ENCODE peak calls at places on chromosomes 2 and 18, in five cellular contexts. G, Z, X, N and H are unnamed samples.

GRCh38 chr2:67840460-67841068 is 222.2 kb downstream of the C1D start:
- DNase-seq in Z (peak; percentile 65), X (peak; percentile 59), N (peak; percentile 74), G (peak; percentile 90), H (no peak)

GRCh38 chr2:102514061-102514785 is 41.2 kb downstream of the SLC9A4 start:
- DNase-seq in X (peak; percentile 66), N (peak; percentile 85), Z (peak; percentile 89), G (peak; percentile 96), H (peak; percentile 80)

GRCh38 chr2:96656540-96656939 is 14.0 kb downstream of the FER1L5 start:
- DNase-seq in Z (no peak), G (no peak), X (no peak), N (no peak), H (no peak)

GRCh38 chr2:39488450-39488849 is 51.4 kb upstream of the MAP4K3 start:
- DNase-seq in Z (no peak), X (no peak), N (peak; percentile 89), G (peak; percentile 98), H (no peak)

GRCh38 chr2:36965196-36965595 is 1.1 kb downstream of the STRN start:
- DNase-seq in Z (no peak), X (no peak), G (peak; percentile 33), N (no peak), H (no peak)

GRCh38 chr18:499351-500229 is 911 bp downstream of the COLEC12 start:
- DNase-seq in G (peak; percentile 69), N (peak; percentile 96), Z (no peak), X (no peak), H (no peak)

GRCh38 chr2:144524190-144524957 is 4.5 kb upstream of the ZEB2 start:
- DNase-seq in G (no peak), X (no peak), N (no peak), Z (no peak), H (no peak)

GRCh38 chr2:239189711-239190131 is 211.1 kb downstream of the HDAC4 start:
- DNase-seq in G (no peak), Z (no peak), X (no peak), N (no peak), H (no peak)

GRCh38 chr2:27051902-27052645 is 606 bp downstream of the AGBL5 start:
- DNase-seq in X (no peak), Z (no peak), N (no peak), G (peak; percentile 37), H (no peak)

GRCh38 chr2:165901595-165901994 is 52.0 kb downstream of the TTC21B start:
- DNase-seq in Z (no peak), X (no peak), N (no peak), G (no peak), H (no peak)

GRCh38 chr2:27263287-27264252 is 723 bp upstream of the SLC30A3 start:
- DNase-seq in N (no peak), G (no peak), X (no peak), Z (no peak), H (no peak)

GRCh38 chr18:70245941-70246537 is 40.6 kb upstream of the RTTN start:
- DNase-seq in G (no peak), Z (no peak), N (no peak), X (no peak), H (no peak)

GRCh38 chr2:216606551-216607527 is 26.4 kb upstream of the IGFBP2 start:
- DNase-seq in X (no peak), Z (no peak), N (peak; percentile 27), G (no peak), H (no peak)

GRCh38 chr2:214203744-214204289 is 207.0 kb upstream of the VWC2L start:
- DNase-seq in Z (no peak), X (no peak), N (peak; percentile 22), G (peak; percentile 1), H (no peak)

GRCh38 chr2:209334188-209335017 is 89.4 kb upstream of the MAP2 start:
- DNase-seq in X (peak; percentile 13), G (peak; percentile 75), Z (peak; percentile 41), N (peak; percentile 70), H (peak; percentile 14)

GRCh38 chr2:127655209-127656073 is 9.5 kb downstream of the GPR17 start:
- DNase-seq in G (no peak), N (no peak), Z (no peak), X (no peak), H (no peak)

GRCh38 chr2:74128206-74128605 is 19.5 kb downstream of the BOLA3 start:
- DNase-seq in Z (no peak), X (no peak), G (no peak), N (no peak), H (no peak)

GRCh38 chr2:29228276-29228675 is 113.1 kb downstream of the CLIP4 start:
- DNase-seq in Z (no peak), G (no peak), X (no peak), N (peak; percentile 72), H (no peak)

GRCh38 chr2:113767811-113768210 is 11.4 kb upstream of the SLC35F5 start:
- DNase-seq in Z (no peak), X (no peak), G (no peak), N (no peak), H (no peak)

GRCh38 chr18:46619559-46619958 is 37.5 kb downstream of the LOXHD1 start:
- DNase-seq in N (no peak), Z (no peak), X (no peak), G (no peak), H (no peak)

GRCh38 chr18:2981212-2981728 is 31.7 kb downstream of the LPIN2 start:
- DNase-seq in Z (peak; percentile 45), N (peak; percentile 93), G (peak; percentile 97), X (peak; percentile 72), H (peak; percentile 91)

GRCh38 chr2:112004246-112004645 is 50.8 kb upstream of the TMEM87B start:
- DNase-seq in Z (no peak), G (peak; percentile 24), N (peak; percentile 46), X (no peak), H (no peak)

GRCh38 chr2:123363076-123363475 is 662.0 kb upstream of the CNTNAP5 start:
- DNase-seq in G (no peak), N (no peak), X (no peak), Z (no peak), H (no peak)